ENCODE peak calls at places on chromosomes 3 and 15, in four cellular contexts. D is mesothelial cell of epicardium; K is stimulated activated CD4-positive, alpha-beta T cell treated with anti-CD3 and anti-CD28 coated beads, Interleukin-2, amount 100 ng/mL, for 48 hours; J is mesendoderm. S is an unnamed sample.

GRCh38 chr3:87228316-87228715 is 1.2 kb downstream of the CHMP2B start:
- DNase-seq in D (no peak), K (no peak), J (no peak), S (no peak)

GRCh38 chr3:172675371-172676193 is 35.3 kb downstream of the NCEH1 start:
- DNase-seq in D (no peak), K (no peak), J (peak; percentile 65), S (no peak)

GRCh38 chr3:57983734-57984518 is 24.3 kb upstream of the FLNB start:
- DNase-seq in D (no peak), K (peak; percentile 29), J (peak; percentile 65), S (no peak)

GRCh38 chr3:60065227-60065868 is 1015.5 kb upstream of the CFAP20DC start:
- DNase-seq in D (no peak), K (no peak), J (no peak), S (no peak)

GRCh38 chr15:28955160-28955502 is 69.4 kb downstream of the APBA2 start:
- DNase-seq in D (no peak), K (no peak), J (no peak), S (no peak)

GRCh38 chr3:127237835-127238234 is 44.9 kb downstream of the PRR23E start:
- DNase-seq in D (no peak), K (no peak), J (no peak), S (no peak)

GRCh38 chr3:119352863-119353527 is 58.8 kb downstream of the ARHGAP31 start:
- DNase-seq in D (no peak), K (no peak), J (peak; percentile 67), S (no peak)

GRCh38 chr15:96268421-96269204 is 61.9 kb upstream of the NR2F2 start:
- DNase-seq in D (no peak), K (no peak), J (peak; percentile 44), S (no peak)

GRCh38 chr3:49017229-49017615 is 1.2 kb downstream of the DALRD3 start:
- DNase-seq in D (no peak), K (no peak), J (no peak), S (no peak)

GRCh38 chr3:129627350-129628168 is 21.1 kb upstream of the PLXND1 start:
- DNase-seq in D (no peak), K (peak; percentile 47), J (peak; percentile 95), S (peak; percentile 45)

S was measured in D721Med.